ENCODE peak calls at places on chromosomes 5 and 9, in four cellular contexts. One of them, this sample, is unnamed.

GRCh38 chr5:133936611-133937015 is 31.8 kb downstream of the C5orf15 start:
- DNase-seq in GM13977: no peak
- DNase-seq in ovary: no peak
- DNase-seq in heart right ventricle: no peak
- DNase-seq in this sample: no peak

GRCh38 chr5:107570805-107571531 is 99.8 kb downstream of the EFNA5 start:
- DNase-seq in GM13977: peak
- DNase-seq in ovary: no peak
- DNase-seq in heart right ventricle: no peak
- DNase-seq in this sample: peak

GRCh38 chr5:132100672-132101261 is 27.2 kb downstream of the CSF2 start:
- DNase-seq in GM13977: peak
- DNase-seq in ovary: no peak
- DNase-seq in heart right ventricle: no peak
- DNase-seq in this sample: peak

GRCh38 chr5:137752873-137753226 is 1.3 kb downstream of the HNRNPA0 start:
- DNase-seq in GM13977: no peak
- DNase-seq in ovary: peak
- DNase-seq in heart right ventricle: no peak
- DNase-seq in this sample: peak

GRCh38 chr5:10420926-10421325 is 20.8 kb upstream of the ROPN1L start:
- DNase-seq in GM13977: no peak
- DNase-seq in ovary: no peak
- DNase-seq in heart right ventricle: no peak
- DNase-seq in this sample: no peak

GRCh38 chr9:34659592-34660253 is 2.7 kb downstream of the CCL27 start:
- DNase-seq in GM13977: no peak
- DNase-seq in ovary: no peak
- DNase-seq in heart right ventricle: no peak
- DNase-seq in this sample: no peak

GRCh38 chr5:92674322-92674721 is 906.7 kb downstream of the NR2F1-AS1 start:
- DNase-seq in GM13977: no peak
- DNase-seq in ovary: no peak
- DNase-seq in heart right ventricle: no peak
- DNase-seq in this sample: no peak

GRCh38 chr5:116583085-116583766 is 8.6 kb upstream of the SEMA6A start:
- DNase-seq in GM13977: no peak
- DNase-seq in ovary: no peak
- DNase-seq in heart right ventricle: no peak
- DNase-seq in this sample: no peak

GRCh38 chr9:105290401-105290800 is 46.0 kb downstream of the SLC44A1 start:
- DNase-seq in GM13977: no peak
- DNase-seq in ovary: no peak
- DNase-seq in heart right ventricle: no peak
- DNase-seq in this sample: no peak

GRCh38 chr5:179407191-179408175 is 62.2 kb upstream of the ADAMTS2 start:
- DNase-seq in GM13977: no peak
- DNase-seq in ovary: no peak
- DNase-seq in heart right ventricle: no peak
- DNase-seq in this sample: no peak

GRCh38 chr5:39599721-39600431 is 175.1 kb upstream of the DAB2 start:
- DNase-seq in GM13977: no peak
- DNase-seq in ovary: no peak
- DNase-seq in heart right ventricle: no peak
- DNase-seq in this sample: no peak

GRCh38 chr5:89320889-89321288 is 437.9 kb upstream of the MEF2C start:
- DNase-seq in GM13977: peak
- DNase-seq in ovary: no peak
- DNase-seq in heart right ventricle: no peak
- DNase-seq in this sample: no peak

GRCh38 chr5:5071554-5071953 is 68.6 kb upstream of the ADAMTS16 start:
- DNase-seq in GM13977: no peak
- DNase-seq in ovary: no peak
- DNase-seq in heart right ventricle: no peak
- DNase-seq in this sample: no peak

GRCh38 chr5:17306726-17307091 is 89.3 kb downstream of the BASP1 start:
- DNase-seq in GM13977: no peak
- DNase-seq in ovary: no peak
- DNase-seq in heart right ventricle: no peak
- DNase-seq in this sample: no peak

GRCh38 chr5:17304282-17304681 is 86.9 kb downstream of the BASP1 start:
- DNase-seq in GM13977: no peak
- DNase-seq in ovary: no peak
- DNase-seq in heart right ventricle: no peak
- DNase-seq in this sample: no peak

GRCh38 chr5:17308326-17309065 is 91.1 kb downstream of the BASP1 start:
- DNase-seq in GM13977: no peak
- DNase-seq in ovary: no peak
- DNase-seq in heart right ventricle: no peak
- DNase-seq in this sample: no peak

GRCh38 chr5:17305024-17305423 is 87.6 kb downstream of the BASP1 start:
- DNase-seq in GM13977: no peak
- DNase-seq in ovary: no peak
- DNase-seq in heart right ventricle: no peak
- DNase-seq in this sample: no peak

DNA sequence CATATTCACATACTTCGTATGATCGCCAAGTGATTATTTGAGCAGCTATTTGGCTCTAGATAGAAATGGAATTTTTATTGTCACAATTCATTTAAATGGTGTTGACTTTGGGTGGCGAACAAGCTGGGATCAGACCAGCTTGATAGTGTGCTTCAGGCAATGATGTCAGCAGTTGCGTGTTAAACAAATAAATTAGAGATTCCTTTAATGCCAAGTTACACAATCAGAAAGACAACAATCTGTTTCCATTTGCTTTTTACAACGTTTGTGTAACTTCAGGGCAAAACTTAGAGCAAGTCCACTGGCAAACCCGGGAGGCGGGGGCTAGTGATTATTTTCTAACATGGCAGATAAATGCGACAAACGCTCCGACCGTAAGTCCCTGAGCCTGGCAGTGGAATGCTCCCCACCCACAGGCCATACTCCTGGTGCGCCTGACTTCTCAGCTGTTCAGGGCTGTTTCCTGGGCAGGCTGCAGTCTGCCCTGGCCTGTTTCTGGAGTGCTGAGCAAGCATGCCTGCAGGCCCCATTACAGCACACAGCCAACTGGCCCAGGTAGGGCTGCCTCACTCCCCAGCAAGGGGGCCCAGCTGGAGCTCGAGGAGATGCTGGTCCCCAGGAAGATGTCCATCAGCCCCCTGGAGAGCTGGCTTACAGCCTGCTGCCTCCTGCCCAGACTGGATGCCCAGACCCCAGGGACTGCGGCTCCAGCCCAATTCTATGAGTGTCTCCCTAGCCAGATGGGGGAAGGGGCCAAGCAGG is 88.7 kb downstream of the BASP1 start:
- DNase-seq in GM13977: no peak
- DNase-seq in ovary: no peak
- DNase-seq in heart right ventricle: peak
- DNase-seq in this sample: no peak
- TF ChIP-seq CTCF in GM13977: no peak
- TF ChIP-seq CTCF in ovary: no peak
- TF ChIP-seq CTCF in heart right ventricle: no peak
- TF ChIP-seq CTCF in this sample: no peak

DNA sequence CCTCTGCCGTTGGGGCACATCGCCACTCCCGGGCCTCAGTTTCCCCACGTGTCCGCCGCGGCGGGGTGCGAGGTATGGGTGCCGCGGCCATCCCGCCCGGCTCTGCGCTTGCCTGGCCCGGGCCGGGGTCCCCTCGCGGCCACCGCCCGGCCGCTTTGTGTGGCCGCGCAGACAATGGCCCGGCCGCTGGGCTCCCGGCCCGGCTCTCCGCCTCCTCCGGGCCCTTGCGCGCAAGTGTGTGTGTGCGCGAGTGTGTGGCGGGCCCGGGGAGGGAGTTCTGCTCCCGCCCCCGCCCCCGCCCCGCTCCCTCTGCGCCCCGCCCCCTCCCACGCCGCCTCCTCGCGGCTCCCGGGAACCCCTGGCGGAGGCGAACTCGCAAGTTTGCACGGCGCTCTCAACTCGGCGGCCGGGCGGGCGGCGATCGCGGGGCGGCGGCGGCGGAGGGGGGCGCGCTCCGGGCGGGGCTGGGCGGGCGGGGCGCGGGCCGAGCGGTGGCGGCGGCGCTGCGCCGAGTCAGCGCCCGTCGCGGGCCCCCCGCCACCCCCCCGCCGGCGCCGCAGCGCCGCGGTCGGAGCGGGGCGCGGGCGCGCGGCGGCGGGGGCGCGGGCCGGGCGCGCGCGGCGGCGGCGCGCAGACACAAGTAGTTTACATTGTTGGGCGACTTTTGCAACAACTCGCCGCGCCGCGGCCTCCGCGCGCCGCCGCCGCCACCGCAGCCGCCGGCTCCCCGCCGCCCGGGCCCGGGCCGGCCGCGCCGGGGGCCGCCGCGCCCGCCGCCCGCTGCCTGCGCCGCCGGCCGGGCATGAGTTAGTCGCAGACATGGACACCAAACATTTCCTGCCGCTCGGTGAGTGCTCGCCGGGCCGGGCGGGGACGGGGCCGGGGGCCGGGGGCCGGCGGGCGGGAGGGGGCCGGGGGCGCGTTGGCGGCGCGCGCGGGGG is at the start of gene RXRA:
- DNase-seq in GM13977: peak
- DNase-seq in ovary: peak
- DNase-seq in heart right ventricle: peak
- DNase-seq in this sample: peak
- TF ChIP-seq CTCF in GM13977: peak
- TF ChIP-seq CTCF in ovary: no peak
- TF ChIP-seq CTCF in heart right ventricle: peak
- TF ChIP-seq CTCF in this sample: peak

GRCh38 chr9:127700594-127701255 is 6.1 kb upstream of the CFAP157 start:
- DNase-seq in GM13977: no peak
- DNase-seq in ovary: no peak
- DNase-seq in heart right ventricle: no peak
- DNase-seq in this sample: no peak

GRCh38 chr9:127698386-127698785 is 8.4 kb upstream of the CFAP157 start:
- DNase-seq in GM13977: no peak
- DNase-seq in ovary: no peak
- DNase-seq in heart right ventricle: no peak
- DNase-seq in this sample: no peak

GRCh38 chr9:127697575-127697974 is 9.2 kb upstream of the CFAP157 start:
- DNase-seq in GM13977: no peak
- DNase-seq in ovary: no peak
- DNase-seq in heart right ventricle: no peak
- DNase-seq in this sample: no peak

GRCh38 chr9:127700140-127700539 is 6.6 kb upstream of the CFAP157 start:
- DNase-seq in GM13977: no peak
- DNase-seq in ovary: no peak
- DNase-seq in heart right ventricle: no peak
- DNase-seq in this sample: no peak

GRCh38 chr9:127698985-127699670 is 7.7 kb upstream of the CFAP157 start:
- DNase-seq in GM13977: peak
- DNase-seq in ovary: peak
- DNase-seq in heart right ventricle: peak
- DNase-seq in this sample: peak
- TF ChIP-seq CTCF in GM13977: no peak
- TF ChIP-seq CTCF in ovary: peak
- TF ChIP-seq CTCF in heart right ventricle: peak
- TF ChIP-seq CTCF in this sample: no peak

DNA sequence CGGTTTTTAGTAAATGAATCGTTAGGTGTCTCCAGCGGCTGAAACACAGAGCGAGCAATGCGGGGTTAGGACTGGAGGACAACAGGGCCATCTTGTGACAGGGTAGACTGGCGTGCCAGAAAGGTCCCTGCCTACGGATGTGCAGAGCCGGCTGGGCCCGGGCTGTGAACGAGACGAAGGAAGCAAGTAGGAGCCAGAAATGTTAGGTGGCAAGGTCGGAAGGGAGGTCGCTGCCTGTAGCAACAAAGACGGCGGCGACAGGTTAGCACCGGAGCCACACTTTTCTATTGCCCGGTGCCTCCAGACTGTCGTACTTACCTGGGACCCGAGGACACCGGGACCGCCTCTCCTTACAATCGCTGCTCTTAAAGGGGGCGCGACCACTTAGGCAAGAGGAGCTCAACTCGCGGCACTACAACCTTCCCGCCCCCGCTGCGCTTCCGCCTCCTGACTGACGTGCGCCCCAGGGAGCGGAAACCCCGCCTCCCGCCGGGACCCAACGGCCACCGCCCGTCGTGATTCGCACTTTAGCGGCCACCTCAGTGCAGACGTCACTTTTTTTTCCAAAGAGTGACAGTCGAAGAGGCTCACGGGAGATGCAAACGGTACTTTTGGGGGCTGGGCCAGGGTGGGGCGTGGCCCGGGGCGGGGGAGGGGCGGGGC is at the start of gene INIP:
- DNase-seq in GM13977: peak
- DNase-seq in ovary: peak
- DNase-seq in heart right ventricle: peak
- DNase-seq in this sample: peak
- TF ChIP-seq CTCF in GM13977: peak
- TF ChIP-seq CTCF in ovary: no peak
- TF ChIP-seq CTCF in heart right ventricle: peak
- TF ChIP-seq CTCF in this sample: peak

DNA sequence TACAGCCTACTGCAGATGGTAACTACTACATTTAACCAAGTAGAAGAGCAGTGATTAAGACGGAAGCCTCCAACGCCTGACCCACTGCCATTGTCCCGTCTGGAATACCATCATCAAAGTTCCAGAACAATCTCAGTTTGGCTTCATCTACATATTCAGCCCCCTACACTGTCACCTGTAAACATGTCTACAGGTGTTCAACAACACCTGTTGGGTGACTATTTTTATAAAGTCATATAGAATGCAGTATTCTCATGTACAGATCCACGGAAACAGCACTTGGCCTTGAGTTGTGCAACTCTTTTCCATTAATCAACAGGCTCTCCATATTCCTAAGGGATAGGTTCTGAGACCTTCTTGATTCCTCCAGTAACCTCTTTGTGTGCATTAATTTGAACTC is 53.3 kb upstream of the AGXT2 start:
- DNase-seq in GM13977: no peak
- DNase-seq in ovary: no peak
- DNase-seq in heart right ventricle: no peak
- DNase-seq in this sample: no peak
- TF ChIP-seq CTCF in GM13977: no peak
- TF ChIP-seq CTCF in ovary: no peak
- TF ChIP-seq CTCF in heart right ventricle: no peak
- TF ChIP-seq CTCF in this sample: no peak